ENCODE peak calls at places on chromosome 10, in four cellular contexts. J, S, U and X are unnamed samples.

GRCh38 chr10:31194986-31195385 is 124.0 kb upstream of the ZEB1 start:
- DNase-seq in U (no peak), J (peak; percentile 32), S (no peak), X (no peak)

GRCh38 chr10:69994262-69994661 is 58.4 kb upstream of the MACROH2A2 start:
- DNase-seq in J (peak; percentile 36), S (no peak), U (peak; percentile 61), X (no peak)

GRCh38 chr10:70671619-70672164 is 614 bp upstream of the ADAMTS14 start:
- DNase-seq in S (no peak), U (no peak), J (no peak), X (no peak)

GRCh38 chr10:102580230-102580629 is 64.0 kb upstream of the TRIM8 start:
- DNase-seq in S (no peak), U (peak; percentile 60), J (peak; percentile 29), X (no peak)

GRCh38 chr10:94762393-94762792 is at the start of gene CYP2C19:
- DNase-seq in J (no peak), U (no peak), S (no peak), X (no peak)

GRCh38 chr10:93386496-93387369 is 95.4 kb downstream of the MYOF start:
- DNase-seq in U (no peak), J (no peak), S (no peak), X (no peak)

GRCh38 chr10:94035982-94036663 is 42.4 kb downstream of the PLCE1 start:
- DNase-seq in J (peak; percentile 70), S (no peak), U (no peak), X (no peak)

GRCh38 chr10:13633689-13634088 is 46.9 kb downstream of the PRPF18 start:
- DNase-seq in S (no peak), J (no peak), U (no peak), X (no peak)

GRCh38 chr10:24814568-24815313 is 91.1 kb upstream of the ARHGAP21 start:
- DNase-seq in U (peak; percentile 17), S (no peak), J (peak; percentile 76), X (no peak)

GRCh38 chr10:128870830-128871597 is 596.0 kb upstream of the MGMT start:
- DNase-seq in J (no peak), S (no peak), U (no peak), X (no peak)

GRCh38 chr10:86711957-86712708 is 43.8 kb downstream of the LDB3 start:
- DNase-seq in S (peak; percentile 45), U (no peak), J (peak; percentile 49), X (peak; percentile 67)

GRCh38 chr10:86709786-86710185 is 41.5 kb downstream of the LDB3 start:
- DNase-seq in J (no peak), U (no peak), S (no peak), X (no peak)

GRCh38 chr10:86708783-86709778 is 40.8 kb downstream of the LDB3 start:
- DNase-seq in J (no peak), S (no peak), U (no peak), X (no peak)

GRCh38 chr10:86710987-86711236 is 42.6 kb downstream of the LDB3 start:
- DNase-seq in U (no peak), S (no peak), J (no peak), X (no peak)

GRCh38 chr10:86711237-86711956 is 43.1 kb downstream of the LDB3 start:
- DNase-seq in S (peak; percentile 83), J (peak; percentile 87), U (peak; percentile 28), X (peak; percentile 85)
- TF ChIP-seq CTCF in S (peak; percentile 67), J (no peak), U (peak; percentile 69), X (peak; percentile 71)

DNA sequence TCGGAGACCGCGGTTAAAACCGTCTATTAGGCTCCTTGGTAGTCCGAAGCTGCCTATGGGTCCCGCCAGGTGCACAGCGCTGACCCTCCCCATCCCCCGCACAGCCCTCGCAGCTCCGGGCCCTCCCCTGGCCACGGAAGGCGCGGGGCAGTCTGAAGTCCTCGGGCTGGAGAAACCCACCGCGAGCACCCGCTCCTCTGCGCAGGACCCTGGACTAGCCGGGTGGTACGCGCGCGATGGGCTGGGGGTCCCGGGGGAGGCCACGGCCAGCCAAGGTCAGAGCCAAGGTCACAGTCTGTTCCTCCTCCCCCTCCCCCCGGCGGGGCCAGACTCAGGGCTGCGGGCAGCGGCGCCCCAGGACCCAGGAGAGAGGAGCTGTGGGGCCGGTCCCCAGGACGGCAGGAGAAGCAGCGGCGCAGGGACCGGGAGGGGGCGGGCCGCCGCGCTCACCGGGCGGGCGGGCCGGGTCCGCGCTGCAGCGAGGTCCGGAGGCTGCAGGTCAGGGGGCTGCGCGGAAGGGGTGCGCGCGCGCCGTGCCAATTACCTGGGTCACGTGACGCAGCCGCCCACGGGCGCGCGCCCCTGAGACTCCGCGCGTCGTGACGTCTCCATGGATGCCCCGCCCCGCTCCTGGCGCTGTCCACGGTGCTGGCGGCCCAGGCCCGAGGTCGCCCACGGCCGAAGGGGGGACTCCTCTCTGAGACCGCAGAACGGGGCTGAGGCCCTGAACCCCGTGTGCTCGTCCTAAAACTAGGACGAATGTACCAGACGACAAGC is at the start of gene OGDHL:
- DNase-seq in U (peak; percentile 58), J (peak; percentile 40), S (peak; percentile 32), X (peak; percentile 88)
- TF ChIP-seq CTCF in U (no peak), J (no peak), S (no peak), X (no peak)

DNA sequence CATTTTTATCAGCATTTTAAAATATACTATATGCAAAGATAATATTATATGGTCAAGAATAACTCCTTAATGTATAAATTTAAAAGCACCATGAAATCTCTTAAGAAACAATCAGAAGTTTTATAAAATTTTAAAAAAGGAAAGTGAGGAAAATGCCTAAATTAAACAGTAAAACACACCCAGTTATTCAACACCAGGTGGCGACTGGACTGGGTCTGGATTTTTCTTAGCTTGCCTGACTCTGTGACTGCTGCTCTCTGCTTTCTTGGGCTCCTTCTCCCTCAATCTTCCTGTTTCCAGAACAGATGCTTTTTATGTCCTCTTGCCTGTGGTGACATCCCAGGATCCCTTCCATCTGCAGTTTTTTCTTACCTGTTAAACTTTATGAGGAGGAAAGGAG is 200.3 kb downstream of the BICC1 start:
- DNase-seq in S (no peak), J (no peak), U (no peak), X (no peak)
- TF ChIP-seq CTCF in S (no peak), J (peak; percentile 32), U (no peak), X (peak; percentile 30)

GRCh38 chr10:68231106-68231901 is 609 bp downstream of the ATOH7 start:
- DNase-seq in J (peak; percentile 76), S (peak; percentile 13), U (peak; percentile 81), X (peak; percentile 48)
- TF ChIP-seq CTCF in J (peak; percentile 23), S (no peak), U (peak; percentile 45), X (no peak)

GRCh38 chr10:49313501-49314070 is 14.6 kb downstream of the C10orf71 start:
- DNase-seq in U (no peak), J (no peak), S (no peak), X (no peak)
- TF ChIP-seq CTCF in U (no peak), J (no peak), S (no peak), X (no peak)

DNA sequence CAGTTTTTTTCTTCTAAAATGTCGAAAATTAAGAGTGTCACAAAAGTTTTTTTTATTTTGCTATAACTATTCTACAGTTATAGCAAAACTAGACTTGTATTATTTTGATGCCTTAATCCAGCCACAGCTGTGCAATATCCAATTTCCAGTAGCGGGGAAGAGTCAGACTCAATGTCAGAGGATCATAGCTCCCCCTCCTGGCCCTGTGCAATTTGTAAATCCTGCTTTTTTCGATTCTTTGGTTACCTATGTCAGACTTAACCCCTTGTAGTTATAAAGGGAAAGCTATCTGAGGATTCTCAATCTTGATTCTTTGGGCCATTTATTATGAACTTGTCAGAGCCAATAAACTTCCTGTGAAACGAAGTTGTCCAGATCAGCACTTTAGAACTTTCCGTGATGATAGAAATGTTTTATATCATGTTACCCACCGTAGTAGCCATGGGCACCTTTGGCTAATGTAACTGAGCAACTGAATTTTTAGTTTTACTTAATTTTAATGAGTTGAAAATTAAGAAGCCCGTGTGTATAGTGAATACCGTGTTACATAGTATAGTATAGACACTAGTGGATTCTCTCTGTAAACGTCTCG is 87.7 kb upstream of the PRKCQ start:
- DNase-seq in S (no peak), J (peak; percentile 25), U (peak; percentile 38), X (no peak)
- TF ChIP-seq CTCF in S (peak; percentile 44), J (peak; percentile 81), U (peak; percentile 49), X (peak; percentile 29)

GRCh38 chr10:3237055-3237454 is 64.5 kb upstream of the PITRM1 start:
- DNase-seq in J (no peak), S (no peak), U (no peak), X (no peak)
- TF ChIP-seq CTCF in J (no peak), S (no peak), U (no peak), X (no peak)

GRCh38 chr10:119198438-119198837 is 8.9 kb upstream of the GRK5 start:
- DNase-seq in U (no peak), J (no peak), S (peak; percentile 33), X (no peak)
- TF ChIP-seq CTCF in U (peak; percentile 27), J (peak; percentile 53), S (peak; percentile 45), X (peak; percentile 21)

DNA sequence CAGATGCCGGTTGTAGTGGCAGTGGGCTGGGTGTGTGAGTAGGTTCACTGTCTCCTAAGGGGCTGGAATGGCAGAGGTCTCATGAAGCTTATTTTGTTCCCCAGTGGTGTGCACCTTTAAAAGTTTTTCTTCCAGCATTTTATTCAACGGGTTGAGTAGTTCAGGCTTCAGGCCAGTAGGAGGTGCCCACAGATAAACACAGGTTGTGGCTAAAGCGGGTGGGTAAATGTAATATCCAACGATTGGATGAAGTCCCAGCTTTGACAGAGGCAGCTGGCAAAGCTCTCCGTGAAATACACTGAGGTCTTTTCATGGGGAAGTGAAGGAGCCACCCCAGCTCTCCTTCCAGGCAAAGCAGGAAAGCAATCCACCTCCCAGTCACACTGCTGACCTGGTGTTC is 339.8 kb upstream of the LRRTM3 start:
- DNase-seq in J (peak; percentile 9), S (no peak), U (no peak), X (no peak)
- TF ChIP-seq CTCF in J (peak; percentile 59), S (no peak), U (no peak), X (no peak)